ENCODE peak calls at places on chromosomes 7 and 10, in five cellular contexts. One of them, this sample, is unnamed.

GRCh38 chr7:114540291-114540690 is 125.7 kb downstream of the FOXP2 start:
- DNase-seq in GM12878: no peak
- DNase-seq in GM12891: no peak
- DNase-seq in GM23338: no peak
- DNase-seq in prostate gland: no peak
- DNase-seq in this sample: no peak

GRCh38 chr7:97145068-97145467 is 27.6 kb downstream of the SDHAF3 start:
- DNase-seq in prostate gland: no peak
- DNase-seq in GM12878: no peak
- DNase-seq in GM12891: no peak
- DNase-seq in GM23338: no peak
- DNase-seq in this sample: no peak

GRCh38 chr7:117178600-117178999 is 144.3 kb downstream of the WNT2 start:
- DNase-seq in GM12891: no peak
- DNase-seq in GM23338: no peak
- DNase-seq in GM12878: no peak
- DNase-seq in prostate gland: no peak
- DNase-seq in this sample: no peak

GRCh38 chr10:124708922-124709520 is 35.2 kb downstream of the FAM53B start:
- DNase-seq in prostate gland: no peak
- DNase-seq in GM23338: peak; percentile 61
- DNase-seq in GM12891: no peak
- DNase-seq in GM12878: no peak
- DNase-seq in this sample: no peak

GRCh38 chr10:93410697-93411348 is 71.3 kb downstream of the MYOF start:
- DNase-seq in prostate gland: no peak
- DNase-seq in GM12878: no peak
- DNase-seq in GM23338: no peak
- DNase-seq in GM12891: no peak
- DNase-seq in this sample: no peak

GRCh38 chr10:130807096-130807495 is 504.4 kb downstream of the TCERG1L start:
- DNase-seq in GM12878: no peak
- DNase-seq in prostate gland: no peak
- DNase-seq in GM12891: no peak
- DNase-seq in GM23338: no peak
- DNase-seq in this sample: no peak

GRCh38 chr7:106346678-106347217 is 62.0 kb upstream of the NAMPT start:
- DNase-seq in GM12878: peak; percentile 92
- DNase-seq in GM12891: no peak
- DNase-seq in GM23338: no peak
- DNase-seq in prostate gland: no peak
- DNase-seq in this sample: peak; percentile 96

GRCh38 chr10:48678041-48678440 is 6.6 kb upstream of the WDFY4 start:
- DNase-seq in GM12891: no peak
- DNase-seq in prostate gland: no peak
- DNase-seq in GM12878: no peak
- DNase-seq in GM23338: no peak
- DNase-seq in this sample: no peak

GRCh38 chr7:151085691-151086620 is at the start of gene AGAP3:
- DNase-seq in GM12891: peak; percentile 83
- DNase-seq in GM23338: peak; percentile 91
- DNase-seq in prostate gland: peak; percentile 87
- DNase-seq in GM12878: no peak
- DNase-seq in this sample: peak; percentile 67

GRCh38 chr7:38321515-38321944 is 48.1 kb upstream of the TARP start:
- DNase-seq in GM12878: no peak
- DNase-seq in prostate gland: no peak
- DNase-seq in GM23338: no peak
- DNase-seq in GM12891: no peak
- DNase-seq in this sample: no peak

GRCh38 chr10:11975795-11976194 is 66.8 kb downstream of the UPF2 start:
- DNase-seq in prostate gland: no peak
- DNase-seq in GM12891: no peak
- DNase-seq in GM23338: no peak
- DNase-seq in GM12878: no peak
- DNase-seq in this sample: no peak
- TF ChIP-seq POLR2AphosphoS5 in prostate gland: no peak
- TF ChIP-seq POLR2AphosphoS5 in GM12891: no peak
- TF ChIP-seq POLR2AphosphoS5 in GM23338: no peak
- TF ChIP-seq POLR2AphosphoS5 in GM12878: no peak
- TF ChIP-seq POLR2AphosphoS5 in this sample: no peak

DNA sequence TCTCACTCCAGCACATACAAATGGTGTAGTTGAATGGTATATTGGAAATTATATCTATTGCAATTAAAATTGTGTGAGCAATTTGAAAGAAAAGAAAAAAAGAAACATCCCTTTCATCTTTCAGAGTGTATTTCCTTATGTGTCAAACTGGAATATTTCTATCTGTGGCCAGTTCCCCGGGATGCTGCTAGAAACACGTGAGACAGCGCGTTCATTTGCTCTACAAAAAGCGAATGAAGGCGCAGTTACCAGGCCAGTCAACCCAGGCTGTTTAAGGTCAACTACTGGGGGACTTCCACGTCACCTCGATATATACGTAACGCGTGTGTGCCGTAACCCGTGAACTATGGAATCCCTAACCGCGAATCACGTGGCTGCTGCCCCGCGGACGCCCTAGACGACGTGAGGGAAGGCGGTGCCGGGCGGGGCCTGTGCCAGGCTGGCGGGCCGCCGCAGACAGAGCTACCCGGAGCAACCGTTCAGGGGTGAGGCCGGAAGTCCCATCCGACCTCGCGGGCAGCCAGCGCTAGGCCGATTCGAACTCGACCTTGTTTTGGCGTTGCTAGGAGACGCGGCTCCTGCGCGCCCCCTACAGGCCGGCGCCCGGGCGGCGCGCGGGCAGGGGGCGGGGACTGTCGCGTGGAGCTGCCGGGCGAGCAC is 1.1 kb upstream of the ARL4A start:
- DNase-seq in GM23338: peak; percentile 95
- DNase-seq in GM12891: peak; percentile 62
- DNase-seq in GM12878: peak; percentile 36
- DNase-seq in prostate gland: peak; percentile 81
- DNase-seq in this sample: peak; percentile 87
- TF ChIP-seq POLR2AphosphoS5 in GM23338: no peak
- TF ChIP-seq POLR2AphosphoS5 in GM12891: no peak
- TF ChIP-seq POLR2AphosphoS5 in GM12878: no peak
- TF ChIP-seq POLR2AphosphoS5 in prostate gland: peak; percentile 25
- TF ChIP-seq POLR2AphosphoS5 in this sample: peak; percentile 62

GRCh38 chr10:10938676-10939075 is 79.0 kb upstream of the CELF2 start:
- DNase-seq in GM12878: no peak
- DNase-seq in prostate gland: no peak
- DNase-seq in GM12891: no peak
- DNase-seq in GM23338: no peak
- DNase-seq in this sample: no peak

GRCh38 chr10:10942441-10942840 is 75.2 kb upstream of the CELF2 start:
- DNase-seq in GM12891: no peak
- DNase-seq in GM12878: no peak
- DNase-seq in prostate gland: no peak
- DNase-seq in GM23338: no peak
- DNase-seq in this sample: no peak

DNA sequence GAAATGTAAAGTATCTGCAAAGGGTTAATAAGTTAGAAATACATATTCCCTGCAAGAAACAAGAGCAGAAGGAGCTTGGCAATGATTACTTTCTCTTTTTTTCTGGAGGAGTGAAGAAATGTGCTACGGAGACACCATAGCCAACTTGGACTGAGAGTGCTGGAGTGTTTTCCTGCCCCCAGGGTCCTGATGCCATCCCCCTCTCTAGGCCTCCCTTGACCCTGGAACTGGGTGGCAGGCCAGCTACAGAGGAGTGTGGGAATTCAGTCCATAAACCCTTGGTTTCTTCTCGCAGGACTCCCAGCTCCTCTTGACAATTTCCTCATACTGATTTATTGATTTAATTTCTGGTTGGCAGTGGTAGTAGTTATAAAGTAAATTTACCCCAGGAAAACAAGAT is 76.6 kb upstream of the CELF2 start:
- DNase-seq in GM23338: no peak
- DNase-seq in GM12891: no peak
- DNase-seq in GM12878: no peak
- DNase-seq in prostate gland: no peak
- DNase-seq in this sample: no peak
- TF ChIP-seq POLR2AphosphoS5 in GM23338: no peak
- TF ChIP-seq POLR2AphosphoS5 in GM12891: no peak
- TF ChIP-seq POLR2AphosphoS5 in GM12878: no peak
- TF ChIP-seq POLR2AphosphoS5 in prostate gland: no peak
- TF ChIP-seq POLR2AphosphoS5 in this sample: no peak

GRCh38 chr7:434891-435486 is 84.7 kb downstream of the PDGFA start:
- DNase-seq in GM23338: peak; percentile 81
- DNase-seq in GM12891: no peak
- DNase-seq in GM12878: no peak
- DNase-seq in prostate gland: peak; percentile 44
- DNase-seq in this sample: no peak
- TF ChIP-seq POLR2AphosphoS5 in GM23338: no peak
- TF ChIP-seq POLR2AphosphoS5 in GM12891: no peak
- TF ChIP-seq POLR2AphosphoS5 in GM12878: no peak
- TF ChIP-seq POLR2AphosphoS5 in prostate gland: peak; percentile 46
- TF ChIP-seq POLR2AphosphoS5 in this sample: no peak

GRCh38 chr10:114724707-114725106 is 66.6 kb upstream of the ABLIM1 start:
- DNase-seq in GM12891: no peak
- DNase-seq in prostate gland: no peak
- DNase-seq in GM12878: no peak
- DNase-seq in GM23338: no peak
- DNase-seq in this sample: no peak

GRCh38 chr10:114724295-114724694 is 66.2 kb upstream of the ABLIM1 start:
- DNase-seq in GM12891: no peak
- DNase-seq in GM23338: no peak
- DNase-seq in prostate gland: no peak
- DNase-seq in GM12878: no peak
- DNase-seq in this sample: no peak

GRCh38 chr10:114726820-114727271 is 68.8 kb upstream of the ABLIM1 start:
- DNase-seq in GM12891: no peak
- DNase-seq in GM12878: no peak
- DNase-seq in GM23338: no peak
- DNase-seq in prostate gland: no peak
- DNase-seq in this sample: no peak

GRCh38 chr10:114720685-114721278 is 62.7 kb upstream of the ABLIM1 start:
- DNase-seq in GM12878: no peak
- DNase-seq in GM12891: no peak
- DNase-seq in GM23338: no peak
- DNase-seq in prostate gland: no peak
- DNase-seq in this sample: no peak

DNA sequence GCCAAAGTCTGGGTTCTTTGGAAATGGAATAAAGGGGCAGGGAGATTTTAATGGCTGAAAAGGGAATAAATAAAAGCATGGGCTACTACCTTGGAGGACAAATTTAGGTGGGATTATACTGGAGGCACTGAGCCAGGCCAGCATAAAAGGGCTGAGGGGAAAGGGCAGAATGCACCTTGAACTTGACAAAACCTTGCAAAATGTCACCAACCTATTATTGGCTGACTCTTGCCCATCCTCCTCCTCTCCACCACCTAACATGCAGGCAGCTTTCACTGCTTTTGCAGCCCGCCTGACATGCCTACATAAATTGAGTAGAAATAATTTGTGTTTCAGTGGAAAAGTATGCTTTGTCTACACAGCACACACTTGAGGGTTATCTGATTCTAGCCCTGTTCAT is 65.3 kb upstream of the ABLIM1 start:
- DNase-seq in prostate gland: no peak
- DNase-seq in GM12891: no peak
- DNase-seq in GM12878: no peak
- DNase-seq in GM23338: no peak
- DNase-seq in this sample: no peak
- TF ChIP-seq POLR2AphosphoS5 in prostate gland: no peak
- TF ChIP-seq POLR2AphosphoS5 in GM12891: no peak
- TF ChIP-seq POLR2AphosphoS5 in GM12878: no peak
- TF ChIP-seq POLR2AphosphoS5 in GM23338: no peak
- TF ChIP-seq POLR2AphosphoS5 in this sample: no peak

DNA sequence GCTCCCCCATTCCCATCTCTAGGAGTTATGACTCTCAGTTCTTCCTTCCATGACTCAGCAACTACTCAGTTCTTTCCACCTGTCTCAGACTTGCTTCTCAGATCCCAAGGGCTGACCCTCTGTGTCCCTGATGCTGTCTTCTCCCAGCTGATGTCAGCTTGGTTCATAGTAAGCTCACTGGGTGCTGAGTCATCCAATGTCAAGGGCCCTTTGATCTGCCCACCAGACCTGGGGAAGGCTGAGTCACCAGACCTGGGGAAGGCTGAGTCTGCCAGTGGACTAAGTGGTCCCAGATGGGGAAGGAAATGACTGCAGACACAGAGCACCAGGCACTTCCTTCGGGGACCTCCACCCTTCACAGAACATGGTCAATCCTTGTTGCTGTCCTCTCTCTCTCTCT is 76.1 kb upstream of the ZEB1 start:
- DNase-seq in prostate gland: no peak
- DNase-seq in GM12891: peak; percentile 2
- DNase-seq in GM12878: peak; percentile 5
- DNase-seq in GM23338: no peak
- DNase-seq in this sample: peak; percentile 86
- TF ChIP-seq POLR2AphosphoS5 in prostate gland: no peak
- TF ChIP-seq POLR2AphosphoS5 in GM12891: no peak
- TF ChIP-seq POLR2AphosphoS5 in GM12878: no peak
- TF ChIP-seq POLR2AphosphoS5 in GM23338: no peak
- TF ChIP-seq POLR2AphosphoS5 in this sample: no peak

DNA sequence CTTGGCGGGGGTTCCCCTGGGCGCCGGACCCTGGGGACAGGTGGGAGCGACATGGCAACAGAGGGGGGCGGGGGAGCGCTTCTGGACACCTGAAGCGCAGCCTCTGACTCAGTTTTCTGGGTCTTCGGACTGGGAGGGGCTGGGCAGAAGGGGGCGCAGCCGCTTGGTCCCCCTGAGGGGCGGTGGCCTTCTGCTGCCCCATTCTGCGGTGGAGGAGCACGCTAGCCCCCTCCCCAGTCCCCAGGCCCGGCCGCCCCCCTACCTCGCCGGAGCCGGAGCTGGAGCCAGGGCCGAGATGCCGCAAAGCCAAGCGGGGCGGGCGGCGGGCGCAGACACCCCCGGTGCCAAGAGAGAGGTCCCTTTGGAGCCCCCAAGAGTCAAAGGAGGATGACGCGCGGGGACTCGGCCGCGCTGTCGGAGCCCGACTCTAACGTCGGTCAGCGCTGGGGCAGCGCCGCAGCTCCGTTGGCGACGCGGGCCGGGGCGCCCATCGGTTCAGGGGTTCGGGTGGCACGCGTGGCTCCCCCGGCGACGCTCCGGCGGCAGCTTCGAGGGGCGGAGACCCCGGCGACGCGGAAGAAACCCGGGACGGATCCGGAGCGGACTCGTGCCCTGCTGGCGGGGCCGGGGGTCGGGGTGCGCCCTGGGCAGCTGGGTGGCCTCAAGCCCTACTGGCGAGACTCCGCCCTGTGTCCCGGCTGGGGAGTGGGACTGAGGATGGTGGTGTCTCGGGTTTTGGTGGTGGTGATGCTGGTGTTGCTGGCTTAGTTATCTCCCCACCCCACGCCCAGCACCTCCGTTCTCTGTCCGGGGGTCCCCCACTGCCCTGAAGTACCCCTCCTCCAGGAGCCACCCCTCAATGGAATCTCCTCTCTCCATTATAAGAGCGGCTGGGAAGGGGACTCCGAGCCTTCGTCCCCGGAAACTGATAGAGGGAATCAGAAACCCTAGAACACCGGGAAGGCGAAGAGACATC is at the start of gene NAT16:
- DNase-seq in prostate gland: no peak
- DNase-seq in GM12878: no peak
- DNase-seq in GM12891: no peak
- DNase-seq in GM23338: peak; percentile 69
- DNase-seq in this sample: no peak
- TF ChIP-seq POLR2AphosphoS5 in prostate gland: no peak
- TF ChIP-seq POLR2AphosphoS5 in GM12878: no peak
- TF ChIP-seq POLR2AphosphoS5 in GM12891: no peak
- TF ChIP-seq POLR2AphosphoS5 in GM23338: no peak
- TF ChIP-seq POLR2AphosphoS5 in this sample: no peak

GRCh38 chr10:120460776-120461175 is 3.7 kb downstream of the PLPP4 start:
- DNase-seq in GM12891: no peak
- DNase-seq in GM23338: no peak
- DNase-seq in GM12878: no peak
- DNase-seq in prostate gland: no peak
- DNase-seq in this sample: no peak
- TF ChIP-seq POLR2AphosphoS5 in GM12891: no peak
- TF ChIP-seq POLR2AphosphoS5 in GM23338: no peak
- TF ChIP-seq POLR2AphosphoS5 in GM12878: no peak
- TF ChIP-seq POLR2AphosphoS5 in prostate gland: no peak
- TF ChIP-seq POLR2AphosphoS5 in this sample: no peak